ENCODE peak calls at places on chromosomes 11 and 22, in seven cellular contexts. Y is activated T-cell treated with anti-CD3 and anti-CD28 coated beads, Interleukin-2, amount 50 U/mL, for 4 hours; S is GM13977; P is NCI-H524; M is NCI-H226; F is stimulated activated CD8-positive, alpha-beta memory T cell treated with anti-CD3 and anti-CD28 coated beads, Interleukin-7, amount 100 ng/mL, for 1 hour; L is fibroblast of mammary gland. V is an unnamed sample.

GRCh38 chr22:31625661-31626426 is 36.2 kb downstream of the PISD start:
- DNase-seq in Y (no peak), L (peak), S (no peak), M (no peak), P (no peak), F (no peak), V (no peak)

GRCh38 chr11:112253605-112254242 is 6.9 kb downstream of the PLET1 start:
- DNase-seq in M (no peak), F (no peak), S (no peak), P (no peak), Y (no peak), L (no peak), V (no peak)

GRCh38 chr11:112377946-112378345 is 117.3 kb upstream of the PLET1 start:
- DNase-seq in M (no peak), P (no peak), Y (no peak), L (no peak), S (no peak), F (no peak), V (no peak)

GRCh38 chr11:40290031-40290650 is 1169.3 kb downstream of the LRRC4C start:
- DNase-seq in Y (no peak), L (no peak), P (no peak), F (no peak), S (no peak), M (no peak), V (no peak)

GRCh38 chr22:46129390-46130041 is 20.8 kb upstream of the PPARA start:
- DNase-seq in M (no peak), L (no peak), S (no peak), P (no peak), F (no peak), Y (no peak), V (no peak)

GRCh38 chr11:46673713-46674462 is 26.5 kb downstream of the ARHGAP1 start:
- DNase-seq in M (no peak), L (no peak), F (no peak), Y (no peak), S (no peak), P (no peak), V (no peak)

GRCh38 chr11:19311306-19312030 is 70.7 kb upstream of the E2F8 start:
- DNase-seq in L (peak), P (peak), S (peak), F (no peak), Y (peak), M (peak), V (no peak)

GRCh38 chr11:57699813-57700212 is 12.2 kb downstream of the MED19 start:
- DNase-seq in P (no peak), L (no peak), F (no peak), M (no peak), Y (no peak), S (no peak), V (no peak)

GRCh38 chr11:84249344-84250135 is 963.4 kb upstream of the CCDC90B start:
- DNase-seq in P (no peak), S (no peak), L (peak), Y (no peak), M (no peak), F (no peak), V (no peak)

GRCh38 chr11:110077866-110078325 is 15.3 kb upstream of the ZC3H12C start:
- DNase-seq in P (no peak), M (peak), Y (no peak), L (peak), S (peak), F (no peak), V (no peak)

GRCh38 chr11:11179239-11179638 is 173.8 kb downstream of the CSNK2A3 start:
- DNase-seq in Y (no peak), F (no peak), P (no peak), S (no peak), M (peak), L (peak), V (no peak)

GRCh38 chr11:69535928-69536327 is 54.5 kb downstream of the LINC01488 start:
- DNase-seq in F (no peak), M (no peak), L (no peak), P (no peak), Y (no peak), S (no peak), V (no peak)

GRCh38 chr11:31806944-31807790 is 4.0 kb downstream of the PAX6 start:
- DNase-seq in S (peak), Y (no peak), M (no peak), P (no peak), L (no peak), F (no peak), V (no peak)

GRCh38 chr11:69251639-69252493 is 42.1 kb upstream of the MYEOV start:
- DNase-seq in S (no peak), L (no peak), M (no peak), F (no peak), Y (no peak), P (no peak), V (no peak)

GRCh38 chr11:119800619-119801018 is 71.6 kb upstream of the NECTIN1 start:
- DNase-seq in S (no peak), M (no peak), L (no peak), F (no peak), Y (no peak), P (no peak), V (no peak)

GRCh38 chr22:49517211-49517610 is 310.5 kb downstream of the BRD1 start:
- DNase-seq in L (no peak), P (no peak), S (no peak), M (no peak), F (no peak), Y (no peak), V (no peak)

GRCh38 chr11:14812776-14813175 is 79.3 kb downstream of the CYP2R1 start:
- DNase-seq in L (no peak), M (no peak), F (no peak), Y (no peak), P (no peak), S (no peak), V (no peak)

GRCh38 chr11:74696932-74697687 is 34.1 kb downstream of the CHRDL2 start:
- DNase-seq in S (peak), P (no peak), Y (no peak), F (no peak), L (peak), M (peak), V (no peak)

GRCh38 chr11:1203505-1204271 is 19.2 kb upstream of the MUC5B start:
- DNase-seq in L (no peak), S (no peak), P (no peak), M (peak), Y (peak), F (no peak), V (no peak)

GRCh38 chr11:104033134-104033533 is 3.3 kb upstream of the DDI1 start:
- DNase-seq in Y (no peak), P (no peak), L (peak), S (no peak), M (peak), F (no peak), V (no peak)

GRCh38 chr11:121894581-121894980 is 221.4 kb downstream of the BLID start:
- DNase-seq in M (peak), P (no peak), Y (no peak), L (peak), S (no peak), F (no peak), V (no peak)

GRCh38 chr11:82960779-82961143 is 59.2 kb downstream of the DDIAS start:
- DNase-seq in L (no peak), M (no peak), Y (no peak), P (peak), F (no peak), S (no peak), V (no peak)

GRCh38 chr22:36613958-36614357 is 85.0 kb upstream of the EIF3D start:
- DNase-seq in Y (no peak), P (no peak), M (peak), L (peak), S (no peak), F (no peak), V (no peak)

GRCh38 chr11:13717331-13717730 is 48.9 kb downstream of the FAR1 start:
- DNase-seq in S (no peak), L (peak), P (no peak), M (peak), F (no peak), Y (no peak), V (no peak)

GRCh38 chr11:64619811-64620285 is 28.8 kb downstream of the SLC22A12 start:
- DNase-seq in S (no peak), F (no peak), M (peak), P (no peak), L (peak), Y (no peak), V (no peak)

GRCh38 chr11:111512296-111513239 is at the start of gene BTG4:
- DNase-seq in Y (peak), L (peak), S (peak), F (no peak), M (no peak), P (peak), V (no peak)

GRCh38 chr11:64744544-64745218 is 739 bp upstream of the RASGRP2 start:
- DNase-seq in Y (no peak), F (no peak), L (no peak), P (no peak), M (no peak), S (peak), V (no peak)

GRCh38 chr22:44456661-44457412 is 41.2 kb downstream of the RTL6 start:
- DNase-seq in F (no peak), P (no peak), Y (no peak), L (no peak), S (no peak), M (no peak), V (no peak)

GRCh38 chr11:3165152-3165705 is at the start of gene OSBPL5:
- DNase-seq in P (peak), Y (peak), L (peak), S (no peak), M (peak), F (peak), V (no peak)

GRCh38 chr11:111298466-111299110 is at the start of gene POU2AF3:
- DNase-seq in L (no peak), S (no peak), P (peak), Y (no peak), F (no peak), M (no peak), V (no peak)

GRCh38 chr11:73321342-73322110 is 13.4 kb downstream of the ARHGEF17 start:
- DNase-seq in P (no peak), L (no peak), S (no peak), F (no peak), M (peak), Y (no peak), V (no peak)

GRCh38 chr22:22076361-22076760 is 93.8 kb upstream of the TOP3B start:
- DNase-seq in Y (no peak), L (no peak), P (peak), F (no peak), M (no peak), S (no peak), V (no peak)

GRCh38 chr11:111797145-111797581 is 31.0 kb upstream of the PPP2R1B start:
- DNase-seq in F (no peak), M (peak), P (peak), L (peak), S (peak), Y (no peak), V (peak)

GRCh38 chr11:100833276-100833675 is 146.2 kb downstream of the ARHGAP42 start:
- DNase-seq in S (no peak), L (no peak), F (no peak), P (peak), Y (no peak), M (no peak), V (no peak)

GRCh38 chr22:31102441-31103081 is 4.8 kb downstream of the SELENOM start:
- DNase-seq in S (no peak), P (no peak), F (no peak), L (peak), M (peak), Y (no peak), V (no peak)

GRCh38 chr22:22756109-22756508 is 111.7 kb downstream of the GGTLC2 start:
- DNase-seq in Y (no peak), P (no peak), L (no peak), S (no peak), F (no peak), M (no peak), V (no peak)

GRCh38 chr11:19938051-19938856 is 222.0 kb downstream of the DBX1 start:
- DNase-seq in S (peak), P (peak), M (peak), Y (no peak), F (no peak), L (peak), V (no peak)

GRCh38 chr22:20420157-20420842 is 17.3 kb downstream of the SCARF2 start:
- DNase-seq in M (no peak), S (no peak), P (no peak), F (no peak), L (no peak), Y (no peak), V (no peak)

GRCh38 chr11:74685905-74686304 is 45.3 kb downstream of the CHRDL2 start:
- DNase-seq in F (no peak), M (no peak), P (no peak), L (no peak), S (no peak), Y (no peak), V (no peak)

V was measured in SIG-M5.